ENCODE peak calls at places on chromosomes 5 and 9, in six cellular contexts. C is A673, T is uterus, V is RWPE1, M is mesothelial cell of epicardium, U is breast epithelium. E is an unnamed sample.

GRCh38 chr9:38343037-38343436 is 49.5 kb upstream of the ALDH1B1 start:
- DNase-seq in T (no peak), M (no peak), V (no peak), U (no peak), C (no peak), E (no peak)

GRCh38 chr9:126454250-126454649 is 127.6 kb downstream of the MVB12B start:
- DNase-seq in M (no peak), C (no peak), V (no peak), T (no peak), U (no peak), E (no peak)

GRCh38 chr9:31733166-31733565 is 651.3 kb upstream of the ACO1 start:
- DNase-seq in T (no peak), U (no peak), V (peak; percentile 12), M (no peak), C (no peak), E (no peak)

GRCh38 chr9:129210125-129210524 is 32.1 kb upstream of the IER5L start:
- DNase-seq in U (no peak), C (no peak), M (no peak), T (no peak), V (no peak), E (no peak)

GRCh38 chr9:74942801-74943200 is 9.9 kb downstream of the C9orf40 start:
- DNase-seq in M (no peak), T (no peak), C (no peak), V (no peak), U (no peak), E (no peak)

GRCh38 chr9:72415163-72415562 is 50.2 kb upstream of the ZFAND5 start:
- DNase-seq in T (no peak), C (no peak), V (no peak), U (no peak), M (no peak), E (no peak)

GRCh38 chr5:112479418-112479817 is 60.3 kb upstream of the EPB41L4A start:
- DNase-seq in M (no peak), U (peak; percentile 74), T (no peak), C (no peak), V (peak; percentile 88), E (no peak)

GRCh38 chr9:76732341-76732958 is 31.8 kb upstream of the PCA3 start:
- DNase-seq in M (no peak), U (no peak), V (no peak), T (no peak), C (no peak), E (no peak)

GRCh38 chr9:33443504-33444154 is 3.8 kb downstream of the AQP3 start:
- DNase-seq in M (no peak), U (no peak), V (no peak), T (no peak), C (no peak), E (no peak)

GRCh38 chr5:17189381-17190036 is 27.9 kb upstream of the BASP1 start:
- DNase-seq in M (peak; percentile 70), T (peak; percentile 61), C (peak; percentile 93), U (peak; percentile 50), V (peak; percentile 61), E (peak; percentile 93)

GRCh38 chr5:108917596-108917995 is 169.9 kb downstream of the FER start:
- DNase-seq in T (no peak), U (no peak), V (peak; percentile 9), C (no peak), M (no peak), E (no peak)

GRCh38 chr5:79689541-79690466 is at the start of gene CMYA5:
- DNase-seq in U (peak; percentile 75), M (peak; percentile 35), C (no peak), V (peak; percentile 89), T (peak; percentile 74), E (peak; percentile 30)

GRCh38 chr5:159912033-159912800 is 4.1 kb upstream of the ADRA1B start:
- DNase-seq in U (no peak), C (no peak), V (no peak), T (peak; percentile 48), M (no peak), E (no peak)

GRCh38 chr5:154118832-154119442 is 71.6 kb upstream of the GALNT10 start:
- DNase-seq in V (peak; percentile 75), C (no peak), U (no peak), T (no peak), M (no peak), E (no peak)

GRCh38 chr5:128154943-128155342 is 71.4 kb downstream of the SLC12A2 start:
- DNase-seq in V (no peak), U (no peak), T (no peak), C (no peak), M (no peak), E (no peak)

GRCh38 chr5:159605585-159605984 is 275.3 kb upstream of the IL12B start:
- DNase-seq in V (no peak), C (no peak), U (no peak), M (no peak), T (no peak), E (no peak)

GRCh38 chr5:74919487-74919886 is 53.3 kb upstream of the FAM169A start:
- DNase-seq in C (peak; percentile 72), V (peak; percentile 88), U (no peak), T (no peak), M (no peak), E (no peak)

GRCh38 chr5:58060971-58061370 is 398.9 kb downstream of the PLK2 start:
- DNase-seq in C (no peak), T (no peak), V (no peak), M (no peak), U (no peak), E (no peak)

GRCh38 chr5:33756481-33756880 is 135.3 kb downstream of the ADAMTS12 start:
- DNase-seq in U (no peak), M (no peak), C (no peak), T (no peak), V (no peak), E (no peak)

GRCh38 chr5:33755216-33755615 is 136.6 kb downstream of the ADAMTS12 start:
- DNase-seq in C (no peak), V (no peak), U (no peak), M (no peak), T (no peak), E (no peak)

GRCh38 chr5:33753704-33754103 is 138.1 kb downstream of the ADAMTS12 start:
- DNase-seq in V (no peak), C (no peak), T (no peak), M (no peak), U (no peak), E (no peak)
- TF ChIP-seq CTCF in V (no peak), C (no peak), T (no peak), M (no peak), U (no peak), E (no peak)

GRCh38 chr5:29017501-29017900 is 1979.1 kb upstream of the CDH9 start:
- DNase-seq in M (no peak), C (no peak), U (no peak), V (no peak), T (no peak), E (no peak)

GRCh38 chr5:29015523-29015922 is 1977.1 kb upstream of the CDH9 start:
- DNase-seq in V (no peak), U (no peak), C (no peak), M (no peak), T (no peak), E (no peak)

GRCh38 chr5:29016067-29016466 is 1977.7 kb upstream of the CDH9 start:
- DNase-seq in M (no peak), C (no peak), T (no peak), V (no peak), U (no peak), E (no peak)
- TF ChIP-seq CTCF in M (no peak), C (peak; percentile 33), T (no peak), V (no peak), U (no peak), E (no peak)

GRCh38 chr9:136728548-136729123 is 14.1 kb downstream of the LCN10 start:
- DNase-seq in T (no peak), U (no peak), M (no peak), C (no peak), V (no peak), E (no peak)

GRCh38 chr9:136728080-136728547 is 14.6 kb downstream of the LCN10 start:
- DNase-seq in U (peak; percentile 77), T (peak; percentile 86), V (peak; percentile 95), C (peak; percentile 92), M (peak; percentile 86), E (peak; percentile 93)

GRCh38 chr9:136725612-136726011 is 13.2 kb downstream of the DIPK1B start:
- DNase-seq in C (no peak), V (peak; percentile 83), U (no peak), M (no peak), T (no peak), E (no peak)

GRCh38 chr9:136726118-136726517 is 13.7 kb downstream of the DIPK1B start:
- DNase-seq in M (no peak), T (no peak), C (no peak), V (no peak), U (no peak), E (no peak)

GRCh38 chr9:136726631-136727191 is 14.3 kb downstream of the DIPK1B start:
- DNase-seq in M (no peak), C (peak; percentile 73), U (no peak), V (no peak), T (no peak), E (no peak)
- TF ChIP-seq CTCF in M (no peak), C (peak; percentile 64), U (no peak), V (peak; percentile 83), T (no peak), E (peak; percentile 61)

DNA sequence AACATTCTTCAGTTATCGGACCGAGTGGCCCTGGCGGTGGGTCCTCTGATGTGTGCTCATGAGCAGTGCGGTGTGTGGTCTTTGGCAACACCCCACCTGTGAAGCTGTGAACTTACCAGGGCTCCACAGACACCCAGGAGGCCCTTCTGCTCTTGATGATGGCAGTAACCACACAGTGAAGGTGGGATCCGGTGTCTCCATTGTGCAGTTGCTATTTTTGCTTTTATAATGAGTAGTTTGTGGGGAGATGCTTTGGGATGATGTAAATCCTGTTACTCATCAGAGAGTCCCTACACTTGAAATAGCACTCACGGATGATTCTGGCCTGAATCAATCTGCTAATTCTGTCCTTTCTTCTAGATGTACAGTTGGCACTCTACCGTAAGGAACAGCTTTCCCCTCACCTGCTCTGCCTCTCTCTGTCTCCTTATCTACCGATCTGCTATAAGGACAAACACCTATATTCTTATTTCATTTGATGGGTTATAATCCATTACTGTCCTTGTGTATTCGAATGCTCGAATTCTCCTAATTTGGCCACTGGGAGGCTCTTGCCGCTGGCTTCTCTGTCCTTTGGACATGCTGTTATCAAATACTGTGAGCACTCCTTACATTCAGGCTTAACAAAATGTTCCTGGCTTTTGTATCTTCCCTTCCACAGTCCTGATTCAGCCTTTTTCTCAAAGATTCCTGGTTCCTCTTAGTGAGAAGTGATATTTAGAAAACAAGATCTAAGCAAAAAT is 20.2 kb downstream of the ATPSCKMT start:
- DNase-seq in C (no peak), T (no peak), U (no peak), M (no peak), V (no peak), E (no peak)
- TF ChIP-seq CTCF in C (peak; percentile 19), T (no peak), U (no peak), M (no peak), V (no peak), E (no peak)